ENCODE peak calls at places on chromosomes 7 and 10, in five cellular contexts. D is uterus, I is lower lobe of right lung, N is spleen, H is left ventricle myocardium inferior. A is an unnamed sample. For H3K27me3, the result is how much of the 10 kb centered on the place peaks cover.

GRCh38 chr10:110733256-110733952 is 89.3 kb downstream of the RBM20 start:
- DNase-seq in D (no peak), I (no peak), N (no peak), H (no peak), A (peak)

GRCh38 chr7:142571581-142571980 is 177.7 kb upstream of the PRSS1 start:
- DNase-seq in D (no peak), I (no peak), N (no peak), H (no peak), A (no peak)

GRCh38 chr7:114081606-114082425 is 163.0 kb upstream of the PPP1R3A start:
- DNase-seq in D (no peak), I (no peak), N (no peak), H (no peak), A (no peak)

GRCh38 chr7:17380696-17381662 is 82.5 kb downstream of the AHR start:
- DNase-seq in D (no peak), I (no peak), N (no peak), H (no peak), A (no peak)

GRCh38 chr10:1654247-1654646 is 83.1 kb downstream of the ADARB2 start:
- DNase-seq in D (no peak), I (no peak), N (no peak), H (no peak), A (no peak)

GRCh38 chr10:16967866-16968721 is 150.9 kb upstream of the RSU1 start:
- DNase-seq in D (no peak), I (no peak), N (no peak), H (no peak), A (no peak)

GRCh38 chr7:69765879-69766278 is 167.6 kb downstream of the AUTS2 start:
- DNase-seq in D (no peak), I (no peak), N (no peak), H (no peak), A (no peak)

GRCh38 chr10:35909291-35909690 is 267.2 kb upstream of the FZD8 start:
- DNase-seq in D (no peak), I (no peak), N (no peak), H (no peak), A (no peak)

GRCh38 chr10:57741751-57742150 is 525.9 kb downstream of the IPMK start:
- DNase-seq in D (no peak), I (no peak), N (no peak), H (no peak), A (no peak)

GRCh38 chr10:60654813-60655464 is 123.3 kb upstream of the CDK1 start:
- DNase-seq in D (no peak), I (no peak), N (no peak), H (no peak), A (no peak)

GRCh38 chr7:40288827-40289226 is 154.0 kb downstream of the SUGCT start:
- DNase-seq in D (no peak), I (no peak), N (no peak), H (no peak), A (no peak)

GRCh38 chr10:35639651-35640311 is 2.3 kb downstream of the FZD8 start:
- DNase-seq in D (peak), I (peak), N (peak), H (peak), A (no peak)

GRCh38 chr10:124943301-124944092 is 1.6 kb downstream of the ZRANB1 start:
- DNase-seq in D (no peak), I (no peak), N (no peak), H (no peak), A (no peak)

GRCh38 chr7:22943997-22944396 is 69.9 kb downstream of the HYCC1 start:
- DNase-seq in D (peak), I (no peak), N (no peak), H (no peak), A (no peak)

GRCh38 chr7:129609666-129610065 is 1.9 kb upstream of the NRF1 start:
- DNase-seq in D (no peak), I (no peak), N (no peak), H (no peak), A (no peak)

GRCh38 chr7:109318146-109318545 is 748.5 kb downstream of the DNAJB9 start:
- DNase-seq in D (no peak), I (no peak), N (no peak), H (no peak), A (no peak)

GRCh38 chr10:24762161-24762924 is 38.7 kb upstream of the ARHGAP21 start:
- DNase-seq in D (no peak), I (no peak), N (no peak), H (no peak), A (no peak)

GRCh38 chr7:150931199-150931869 is 46.8 kb downstream of the KCNH2 start:
- DNase-seq in D (no peak), I (no peak), N (no peak), H (no peak), A (no peak)

GRCh38 chr10:113316506-113316905 is 236.3 kb upstream of the HABP2 start:
- DNase-seq in D (no peak), I (no peak), N (no peak), H (no peak), A (no peak)

GRCh38 chr10:3486346-3487065 is 298.5 kb downstream of the KLF6 start:
- DNase-seq in D (no peak), I (peak), N (no peak), H (no peak), A (no peak)

GRCh38 chr10:104122273-104123107 is 519 bp downstream of the SFR1 start:
- DNase-seq in D (no peak), I (no peak), N (no peak), H (peak), A (no peak)

GRCh38 chr7:102063736-102064135 is 222.9 kb upstream of the SH2B2 start:
- DNase-seq in D (no peak), I (peak), N (no peak), H (no peak), A (no peak)
- H3K27ac ChIP-seq in D (no peak), I (peak), N (no peak), H (peak), A (no peak)

DNA sequence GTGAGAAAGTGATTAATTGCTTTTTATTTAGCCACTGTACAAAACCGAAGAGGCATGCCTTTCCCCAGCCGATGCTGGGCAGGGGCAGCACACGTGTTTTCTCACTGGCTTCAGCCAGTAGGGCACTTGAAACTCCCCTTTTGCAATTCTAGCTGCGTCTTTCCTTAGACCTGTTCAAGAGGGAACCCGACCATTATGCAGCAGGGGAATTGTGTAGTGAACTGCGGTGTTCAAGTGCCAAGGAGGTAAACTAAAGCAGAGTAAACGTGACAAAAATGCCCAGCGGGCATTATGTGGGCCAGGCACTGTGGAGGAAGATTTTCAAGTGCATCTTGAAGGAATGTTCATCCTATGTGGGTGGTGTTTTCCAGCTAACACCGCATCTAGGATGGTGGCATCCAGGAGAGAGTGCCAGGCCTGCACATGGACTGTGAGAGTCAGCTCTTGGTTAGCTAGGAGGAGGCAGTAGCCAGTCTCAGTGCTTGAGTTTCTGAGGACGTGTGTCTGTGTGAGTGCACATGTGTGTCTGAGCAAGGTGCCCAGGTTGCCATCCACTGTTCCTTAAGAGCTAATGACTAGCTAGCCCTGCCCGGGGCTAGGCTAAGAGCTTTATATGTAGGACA is 3.3 kb downstream of the WIPF3 start:
- DNase-seq in D (no peak), I (no peak), N (no peak), H (no peak), A (peak)
- H3K27me3 ChIP-seq in D (under half), I (half or more), N (half or more), H (under half), A (under half)

DNA sequence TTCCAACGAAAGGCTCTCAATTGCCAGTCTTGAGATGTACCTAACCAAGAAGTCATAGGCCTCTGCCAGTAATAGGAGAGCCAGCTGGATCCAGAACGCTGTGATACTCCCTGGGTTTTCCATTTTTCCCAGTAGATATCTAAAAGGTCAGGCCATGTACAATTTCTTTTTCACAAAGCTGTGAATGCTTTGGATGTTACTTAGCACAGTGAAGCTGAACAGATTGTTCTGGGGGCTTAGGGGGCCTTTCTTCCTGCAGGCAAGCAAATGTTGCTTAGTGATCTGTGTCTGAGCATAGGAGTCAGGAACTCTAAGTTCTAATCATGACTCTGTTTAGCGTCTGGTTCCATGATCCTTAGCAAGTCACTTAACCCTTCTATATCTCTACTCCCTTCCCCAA is 86.5 kb downstream of the ARMH3 start:
- DNase-seq in D (no peak), I (no peak), N (no peak), H (no peak), A (no peak)
- H3K27ac ChIP-seq in D (no peak), I (no peak), N (peak), H (peak), A (peak)

DNA sequence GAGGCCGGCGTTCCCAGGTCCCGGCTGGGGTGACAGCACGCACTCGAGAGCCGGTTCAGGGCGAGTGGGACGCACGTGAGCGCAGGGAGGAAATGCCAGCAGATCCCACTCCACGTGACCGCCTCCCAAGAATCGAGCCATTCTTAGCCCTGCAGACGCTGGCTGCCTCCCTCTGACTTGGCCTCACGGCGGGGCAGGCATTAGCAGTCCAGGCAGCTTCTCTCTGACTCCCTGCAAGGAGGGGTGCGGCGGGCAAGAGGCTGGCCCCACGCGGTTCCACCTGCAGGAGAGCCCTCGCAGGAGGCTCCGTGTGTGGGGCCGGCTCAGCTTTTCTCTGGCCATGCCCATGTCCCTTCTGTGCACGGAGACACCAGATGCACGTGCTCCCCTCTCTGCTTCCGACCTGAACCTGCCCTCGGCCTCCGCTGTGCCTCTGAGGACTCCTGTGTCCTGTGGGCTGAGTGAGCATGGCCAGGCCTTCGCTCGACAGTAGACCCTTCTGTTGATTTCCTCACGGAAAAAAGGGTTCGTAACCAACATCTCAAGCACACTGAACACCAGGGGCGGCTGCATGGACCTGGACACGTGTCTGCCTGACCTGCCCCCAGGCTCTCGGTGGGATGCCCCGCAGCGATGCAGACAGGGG is 10.2 kb downstream of the GPR146 start:
- DNase-seq in D (peak), I (no peak), N (peak), H (peak), A (peak)
- H3K27me3 ChIP-seq in D (under half), I (under half), N (half or more), H (under half), A (under half)

GRCh38 chr10:95536894-95537542 is 24.2 kb downstream of the SORBS1 start:
- DNase-seq in D (no peak), I (no peak), N (no peak), H (no peak), A (no peak)

GRCh38 chr10:95539560-95540284 is 21.4 kb downstream of the SORBS1 start:
- DNase-seq in D (no peak), I (no peak), N (no peak), H (no peak), A (no peak)

GRCh38 chr10:95536017-95536416 is 25.2 kb downstream of the SORBS1 start:
- DNase-seq in D (peak), I (no peak), N (no peak), H (no peak), A (no peak)

GRCh38 chr10:95540514-95541052 is 20.6 kb downstream of the SORBS1 start:
- DNase-seq in D (no peak), I (no peak), N (no peak), H (no peak), A (no peak)

GRCh38 chr10:95537543-95537930 is 23.6 kb downstream of the SORBS1 start:
- DNase-seq in D (no peak), I (no peak), N (no peak), H (no peak), A (no peak)
- H3K27ac ChIP-seq in D (peak), I (peak), N (no peak), H (peak), A (no peak)

GRCh38 chr7:26368542-26368941 is 76.9 kb downstream of the SNX10 start:
- DNase-seq in D (no peak), I (no peak), N (no peak), H (no peak), A (no peak)
- H3K27me3 ChIP-seq in D (under half), I (under half), N (under half), H (half or more), A (under half)

DNA sequence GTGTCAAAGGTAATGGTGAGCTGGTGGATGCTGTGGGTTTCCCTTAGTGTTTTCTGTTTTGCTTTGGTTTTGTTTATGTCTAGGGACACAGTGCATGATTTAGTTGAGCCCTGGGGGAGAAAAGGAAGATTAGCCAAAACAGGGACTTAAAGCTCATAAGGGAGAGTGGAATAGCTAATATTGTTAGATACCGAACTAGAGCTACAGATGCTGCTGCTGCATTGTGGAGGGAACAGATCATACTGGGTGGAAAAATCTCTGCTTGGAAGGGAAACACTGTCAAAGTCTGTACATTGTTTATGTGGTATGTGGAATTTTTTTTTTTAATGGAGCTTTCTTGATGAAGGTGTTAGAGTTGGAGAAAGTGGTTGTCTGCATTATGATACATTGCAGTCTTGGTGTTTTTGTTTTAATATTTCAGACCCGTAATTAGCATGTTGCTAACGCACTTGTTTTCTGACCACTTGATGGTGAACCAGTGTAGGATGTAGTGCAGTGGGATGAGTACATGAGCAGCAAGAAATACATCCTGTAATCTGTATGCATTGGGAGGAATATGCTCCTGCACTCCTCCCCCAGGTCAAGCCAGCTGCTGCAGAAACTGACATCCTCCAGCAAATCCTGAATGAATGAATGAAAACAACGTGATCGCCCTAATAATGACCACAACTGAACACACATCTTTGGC is 2.2 kb downstream of the GLCCI1 start:
- DNase-seq in D (no peak), I (no peak), N (no peak), H (no peak), A (no peak)
- H3K27ac ChIP-seq in D (peak), I (peak), N (peak), H (no peak), A (peak)

DNA sequence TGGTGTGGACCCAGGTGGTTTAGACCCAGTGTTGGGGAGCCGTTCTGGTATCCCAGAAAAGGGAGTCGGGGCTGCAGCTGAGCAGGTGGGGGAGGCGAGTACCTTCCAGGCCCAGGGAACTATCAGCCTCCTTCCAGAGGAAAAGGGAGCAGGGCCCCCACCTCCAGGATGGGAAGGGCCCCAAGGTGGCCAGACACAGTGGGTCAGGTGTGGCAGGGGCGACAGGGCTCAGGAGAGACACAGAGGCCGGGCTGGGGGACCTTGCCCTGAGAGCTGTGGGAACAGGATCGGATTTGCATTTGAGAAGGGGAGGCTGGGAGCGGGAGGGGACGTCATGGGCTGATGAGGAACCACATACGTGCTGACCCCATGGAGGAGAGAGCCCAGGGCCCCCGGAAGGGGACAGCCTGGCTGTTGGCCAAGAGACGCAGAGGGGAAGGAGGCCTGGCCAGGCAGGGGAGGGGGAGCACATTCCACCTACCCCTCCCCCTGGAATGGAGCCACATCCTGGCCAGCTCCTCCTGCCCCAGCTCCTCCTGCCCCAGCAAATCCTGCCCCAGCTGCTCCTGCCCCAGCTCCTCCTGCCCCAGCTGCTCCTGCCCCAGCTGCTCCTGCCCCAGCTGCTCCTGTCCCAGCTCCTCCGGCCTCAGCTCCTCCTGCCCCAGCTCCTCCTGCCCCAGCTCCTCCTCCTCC is 9.7 kb upstream of the TTYH3 start:
- DNase-seq in D (no peak), I (peak), N (peak), H (no peak), A (no peak)
- H3K27me3 ChIP-seq in D (under half), I (under half), N (under half), H (under half), A (under half)

A was measured in dorsolateral prefrontal cortex.